ENCODE peak calls at places on chromosomes 1 and 21, in four cellular contexts. P is stomach, U is lower leg skin, L is breast epithelium. X is an unnamed sample.
A peak's percentile ranks its signal among the peaks of the same experiment; 100 is the strongest.

GRCh38 chr21:24856326-24856725 is 751.0 kb downstream of the MRPL39 start:
- DNase-seq in P (no peak), U (no peak), L (no peak), X (no peak)

GRCh38 chr21:46154155-46154954 is 1.0 kb downstream of the FTCD start:
- DNase-seq in P (peak; percentile 21), L (peak; percentile 48), U (no peak), X (no peak)

GRCh38 chr1:187842406-187843165 is 1013.8 kb downstream of the PLA2G4A start:
- DNase-seq in P (no peak), L (no peak), U (peak; percentile 70), X (peak; percentile 22)

GRCh38 chr1:180352021-180352420 is 122.0 kb downstream of the LHX4 start:
- DNase-seq in L (no peak), P (no peak), U (no peak), X (no peak)

GRCh38 chr1:119814288-119814687 is 3.0 kb upstream of the REG4 start:
- DNase-seq in P (no peak), L (no peak), U (no peak), X (no peak)

GRCh38 chr1:94679336-94680007 is 137.9 kb upstream of the F3 start:
- DNase-seq in L (no peak), P (no peak), U (peak; percentile 75), X (no peak)

GRCh38 chr1:66341446-66342089 is 192.4 kb upstream of the SGIP1 start:
- DNase-seq in U (no peak), L (no peak), P (no peak), X (no peak)

GRCh38 chr1:183881387-183882084 is 76.6 kb downstream of the RGL1 start:
- DNase-seq in L (peak; percentile 59), U (no peak), P (peak; percentile 65), X (peak; percentile 85)

GRCh38 chr1:25544819-25545218 is 1.4 kb downstream of the LDLRAP1 start:
- DNase-seq in P (peak; percentile 44), L (no peak), U (no peak), X (no peak)

GRCh38 chr1:220123889-220124288 is 30.0 kb downstream of the IARS2 start:
- DNase-seq in P (no peak), L (no peak), U (no peak), X (no peak)

GRCh38 chr1:110136911-110137310 is 13.4 kb upstream of the SLC6A17 start:
- DNase-seq in P (peak; percentile 28), L (no peak), U (no peak), X (no peak)

GRCh38 chr1:173473599-173474011 is 3.5 kb upstream of the PRDX6 start:
- DNase-seq in U (no peak), P (no peak), L (no peak), X (peak; percentile 69)

GRCh38 chr1:182703539-182703938 is 19.2 kb upstream of the RGS8 start:
- DNase-seq in P (no peak), L (no peak), U (no peak), X (no peak)

GRCh38 chr1:67459068-67459467 is 28.9 kb upstream of the SERBP1 start:
- DNase-seq in L (no peak), U (no peak), P (no peak), X (no peak)

GRCh38 chr1:178345821-178346220 is 150.9 kb downstream of the CLEC20A start:
- DNase-seq in L (no peak), U (no peak), P (no peak), X (no peak)

GRCh38 chr1:172980456-172980855 is 70.3 kb downstream of the TNFSF18 start:
- DNase-seq in P (no peak), L (no peak), U (no peak), X (peak; percentile 68)

GRCh38 chr1:117654485-117655219 is 48.8 kb downstream of the TENT5C start:
- DNase-seq in L (no peak), P (no peak), U (no peak), X (no peak)

GRCh38 chr1:84170171-84170570 is 26.1 kb downstream of the PRKACB start:
- DNase-seq in U (no peak), L (no peak), P (no peak), X (no peak)

GRCh38 chr1:44842763-44843655 is at the start of gene PTCH2:
- DNase-seq in L (no peak), P (peak; percentile 53), U (no peak), X (peak; percentile 73)

GRCh38 chr1:233734456-233734855 is 120.5 kb downstream of the KCNK1 start:
- DNase-seq in L (no peak), P (no peak), U (no peak), X (no peak)

GRCh38 chr1:203536575-203536974 is 42.6 kb downstream of the OPTC start:
- DNase-seq in P (no peak), U (no peak), L (no peak), X (no peak)

GRCh38 chr1:166925791-166926483 is 49.4 kb downstream of the ILDR2 start:
- DNase-seq in U (no peak), P (no peak), L (no peak), X (peak; percentile 83)

GRCh38 chr1:90550616-90551406 is 166.3 kb downstream of the BARHL2 start:
- DNase-seq in L (no peak), U (no peak), P (no peak), X (no peak)

GRCh38 chr1:47575855-47576757 is 138.3 kb downstream of the FOXD2 start:
- DNase-seq in L (no peak), P (no peak), U (no peak), X (peak; percentile 61)

GRCh38 chr1:90706437-90707362 is 10.4 kb downstream of the BARHL2 start:
- DNase-seq in U (no peak), P (no peak), L (no peak), X (no peak)

GRCh38 chr1:203039609-203040517 is 13.6 kb downstream of the PPFIA4 start:
- DNase-seq in P (no peak), U (no peak), L (no peak), X (no peak)

GRCh38 chr21:32412162-32412997 is at the start of gene EVA1C:
- DNase-seq in U (peak; percentile 56), L (peak; percentile 69), P (peak; percentile 83), X (peak; percentile 19)

GRCh38 chr1:64745986-64746940 is 1.4 kb downstream of the RAVER2 start:
- DNase-seq in P (no peak), L (no peak), U (no peak), X (no peak)

GRCh38 chr1:53618218-53619087 is 120.5 kb downstream of the GLIS1 start:
- DNase-seq in U (no peak), L (peak; percentile 14), P (peak; percentile 11), X (no peak)

GRCh38 chr1:202551683-202552082 is 158.6 kb downstream of the SYT2 start:
- DNase-seq in U (no peak), P (no peak), L (no peak), X (no peak)

GRCh38 chr1:57770236-57770635 is 346.4 kb upstream of the DAB1 start:
- DNase-seq in P (no peak), U (no peak), L (no peak), X (no peak)

DNA sequence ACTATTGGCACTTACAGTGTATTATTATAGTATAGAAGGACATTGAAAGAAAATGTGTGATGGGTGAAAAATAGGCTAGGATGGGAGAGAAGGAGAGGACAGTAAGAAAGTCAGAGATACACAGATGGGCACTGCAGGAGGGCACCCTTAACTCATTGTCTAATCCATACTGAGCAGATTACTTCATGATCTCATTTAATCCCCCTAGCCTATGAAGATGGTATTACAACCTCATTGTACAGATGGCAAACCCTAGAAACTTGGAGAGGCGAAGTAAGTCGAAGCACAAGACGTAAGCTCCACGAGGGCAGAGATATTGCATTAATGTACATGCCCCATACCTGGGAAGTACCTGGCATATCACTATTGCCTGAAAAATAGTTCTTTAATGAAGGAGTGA is 346.9 kb upstream of the DAB1 start:
- DNase-seq in P (no peak), U (no peak), L (no peak), X (no peak)
- TF ChIP-seq CTCF in P (no peak), U (no peak), L (no peak), X (peak; percentile 31)

DNA sequence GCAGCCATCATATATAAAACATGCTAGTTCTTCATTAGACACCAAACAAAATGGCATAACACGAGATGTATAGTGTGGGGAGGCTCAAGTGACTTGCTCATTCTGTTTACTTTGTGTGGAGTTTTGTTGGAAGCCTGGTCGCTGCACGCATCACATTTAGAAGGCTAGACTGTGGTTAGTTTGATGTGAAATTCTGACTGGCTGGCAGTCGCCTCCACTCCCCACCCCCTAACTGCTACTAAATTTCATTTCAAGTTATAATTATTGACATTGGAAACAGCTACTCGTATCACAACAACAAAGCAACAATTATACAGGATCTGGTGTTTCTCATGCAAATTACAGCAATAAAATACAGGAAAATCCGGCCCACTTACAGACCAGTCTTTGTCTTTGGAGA is 356.1 kb downstream of the LMO4 start:
- DNase-seq in U (no peak), L (no peak), P (no peak), X (peak; percentile 77)
- H3K4me3 ChIP-seq in U (no peak overlapping the region), L (no peak overlapping the region), P (peak overlapping the region; percentile 39), X (peak overlapping the region; percentile 29)

GRCh38 chr1:22731924-22732522 is 21.4 kb downstream of the EPHB2 start:
- DNase-seq in L (no peak), U (no peak), P (no peak), X (no peak)
- TF ChIP-seq CTCF in L (no peak), U (no peak), P (no peak), X (peak; percentile 32)

GRCh38 chr21:41933259-41934079 is 20.3 kb downstream of the C2CD2 start:
- DNase-seq in P (no peak), U (no peak), L (no peak), X (no peak)
- H3K4me3 ChIP-seq in P (peak overlapping the region; percentile 18), U (no peak overlapping the region), L (peak overlapping the region; percentile 35), X (no peak overlapping the region)

DNA sequence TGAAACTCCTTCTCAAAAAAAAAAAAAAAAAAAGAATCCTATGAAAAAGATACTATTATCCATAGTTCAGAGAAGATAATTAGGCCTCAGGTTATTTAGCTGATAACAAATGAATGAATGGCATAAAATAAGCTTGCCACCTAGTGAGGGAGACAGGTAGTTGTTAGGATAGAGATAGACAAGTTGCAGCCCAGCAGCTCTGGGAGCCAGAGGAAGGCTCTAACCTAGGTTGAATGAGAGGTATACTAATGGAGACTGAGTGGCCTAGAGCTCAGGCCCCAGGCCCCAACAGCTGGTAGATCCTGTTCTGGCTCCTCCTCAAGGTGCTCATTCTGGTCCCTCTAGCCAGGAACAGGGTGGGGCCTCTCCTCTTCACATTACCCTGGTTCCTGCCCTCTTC is 20.6 kb upstream of the RSPO1 start:
- DNase-seq in U (no peak), P (no peak), L (no peak), X (no peak)
- TF ChIP-seq CTCF in U (no peak), P (no peak), L (no peak), X (no peak)

GRCh38 chr1:115839706-115840095 is 1.2 kb downstream of the NHLH2 start:
- DNase-seq in U (no peak), L (no peak), P (no peak), X (no peak)

GRCh38 chr1:115838426-115838804 is 2.5 kb downstream of the NHLH2 start:
- DNase-seq in U (no peak), L (no peak), P (no peak), X (no peak)

GRCh38 chr1:115838805-115839705 is 1.9 kb downstream of the NHLH2 start:
- DNase-seq in L (no peak), U (no peak), P (peak; percentile 31), X (no peak)

GRCh38 chr1:115837762-115838421 is 3.0 kb downstream of the NHLH2 start:
- DNase-seq in U (no peak), P (no peak), L (no peak), X (no peak)

GRCh38 chr1:115837386-115837761 is 3.6 kb downstream of the NHLH2 start:
- DNase-seq in U (no peak), L (no peak), P (no peak), X (no peak)
- H3K4me3 ChIP-seq in U (no peak overlapping the region), L (no peak overlapping the region), P (peak overlapping the region; percentile 35), X (no peak overlapping the region)